ENCODE peak calls at places on chromosome 17, in seven cellular contexts. W, L, X, I, F, K and D are unnamed samples.

GRCh38 chr17:30905742-30906100 is 317 bp downstream of the TEFM start:
- DNase-seq in W (no peak), L (no peak), X (peak), I (no peak), F (no peak), K (no peak), D (no peak)

GRCh38 chr17:82586576-82587233 is 61.5 kb downstream of the WDR45B start:
- DNase-seq in W (no peak), L (no peak), X (no peak), I (no peak), F (no peak), K (no peak), D (no peak)

GRCh38 chr17:42248351-42249179 is 27.6 kb downstream of the STAT5B start:
- DNase-seq in W (no peak), L (peak), X (peak), I (peak), F (peak), K (no peak), D (peak)

GRCh38 chr17:16407911-16408588 is 7.3 kb upstream of the TRPV2 start:
- DNase-seq in W (peak), L (peak), X (peak), I (peak), F (no peak), K (peak), D (peak)

GRCh38 chr17:82332669-82333278 is 792 bp downstream of the SECTM1 start:
- DNase-seq in W (no peak), L (no peak), X (peak), I (no peak), F (no peak), K (peak), D (no peak)

GRCh38 chr17:64632193-64632592 is 29.9 kb downstream of the SMURF2 start:
- DNase-seq in W (no peak), L (no peak), X (no peak), I (no peak), F (no peak), K (no peak), D (no peak)

GRCh38 chr17:66420961-66421371 is 118.6 kb downstream of the PRKCA start:
- DNase-seq in W (no peak), L (peak), X (no peak), I (no peak), F (no peak), K (peak), D (no peak)

GRCh38 chr17:15510361-15510760 is 42.9 kb upstream of the CDRT4 start:
- DNase-seq in W (no peak), L (no peak), X (no peak), I (no peak), F (no peak), K (peak), D (no peak)

GRCh38 chr17:71757156-71757555 is 363.7 kb upstream of the SOX9 start:
- DNase-seq in W (no peak), L (no peak), X (no peak), I (no peak), F (no peak), K (no peak), D (no peak)

GRCh38 chr17:70407501-70407900 is 238.2 kb downstream of the KCNJ2 start:
- DNase-seq in W (no peak), L (no peak), X (no peak), I (no peak), F (no peak), K (no peak), D (no peak)

GRCh38 chr17:28427372-28427771 is 21.4 kb upstream of the SLC46A1 start:
- DNase-seq in W (no peak), L (no peak), X (no peak), I (no peak), F (no peak), K (no peak), D (no peak)

GRCh38 chr17:59838196-59838911 is 54.4 kb downstream of the TUBD1 start:
- DNase-seq in W (no peak), L (peak), X (no peak), I (no peak), F (no peak), K (peak), D (no peak)

GRCh38 chr17:53490447-53490968 is 332.2 kb upstream of the KIF2B start:
- DNase-seq in W (no peak), L (no peak), X (no peak), I (no peak), F (no peak), K (no peak), D (no peak)

GRCh38 chr17:63382826-63383225 is 63.3 kb downstream of the CYB561 start:
- DNase-seq in W (no peak), L (no peak), X (no peak), I (no peak), F (no peak), K (no peak), D (no peak)

DNA sequence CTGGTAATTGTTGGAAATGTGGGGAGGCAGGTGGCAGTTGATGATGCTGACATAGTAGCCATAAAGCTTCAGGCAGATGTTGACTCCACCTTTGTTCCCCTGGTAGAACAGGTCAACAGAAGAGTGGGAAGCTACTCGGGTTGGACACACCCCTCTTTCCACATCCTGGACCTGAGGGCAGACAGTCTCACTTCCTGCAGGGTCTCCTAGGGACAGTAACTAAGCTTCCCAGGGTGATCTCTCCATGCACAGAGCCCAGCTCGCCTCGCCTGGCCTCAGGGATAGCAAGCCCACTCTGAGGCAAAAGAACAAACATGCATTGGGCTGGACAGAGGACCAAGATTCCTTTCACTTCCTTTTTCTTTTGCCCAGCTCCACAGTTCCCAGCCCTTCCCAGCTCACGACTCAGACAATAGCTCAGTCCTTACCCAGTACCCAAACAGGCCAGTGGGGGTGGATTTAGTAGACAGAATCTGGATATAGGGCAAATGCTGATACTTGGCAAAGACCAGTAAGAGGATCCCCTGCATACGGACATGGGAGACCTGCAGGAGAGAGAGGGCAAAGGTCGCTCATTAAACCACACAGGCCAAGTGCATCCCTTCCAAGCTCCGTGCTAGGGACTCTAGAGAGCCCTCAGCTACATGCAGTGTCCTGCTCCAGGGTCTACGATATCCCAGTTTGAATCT is 7.0 kb downstream of the INPP5K start:
- DNase-seq in W (no peak), L (no peak), X (peak), I (no peak), F (no peak), K (no peak), D (no peak)
- TF ChIP-seq EP300 in W (no peak), L (no peak), X (peak), I (no peak), F (no peak), K (no peak), D (no peak)

DNA sequence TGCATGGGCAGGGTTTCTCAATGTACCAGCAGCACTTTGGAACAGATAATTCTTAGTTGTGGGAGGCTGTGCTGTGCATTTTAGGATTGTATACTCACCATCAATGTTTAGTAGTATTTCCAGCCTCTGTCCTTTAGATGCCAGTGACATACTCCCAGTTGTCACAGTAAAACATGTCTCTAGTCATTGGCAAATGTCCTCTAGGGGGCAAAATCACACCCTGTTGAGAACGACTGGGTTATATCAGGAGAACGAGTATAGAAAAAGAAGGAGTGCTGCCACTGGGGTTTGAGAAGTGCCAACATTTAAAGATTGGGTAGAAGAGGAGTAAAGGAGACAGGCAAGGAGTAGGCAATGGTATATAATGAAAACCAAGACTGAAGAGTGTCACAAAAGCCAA is 37.9 kb upstream of the SMIM36 start:
- DNase-seq in W (no peak), L (no peak), X (no peak), I (no peak), F (no peak), K (peak), D (no peak)
- TF ChIP-seq CTCF in W (peak), L (no peak), X (no peak), I (peak), F (no peak), K (peak), D (peak)

DNA sequence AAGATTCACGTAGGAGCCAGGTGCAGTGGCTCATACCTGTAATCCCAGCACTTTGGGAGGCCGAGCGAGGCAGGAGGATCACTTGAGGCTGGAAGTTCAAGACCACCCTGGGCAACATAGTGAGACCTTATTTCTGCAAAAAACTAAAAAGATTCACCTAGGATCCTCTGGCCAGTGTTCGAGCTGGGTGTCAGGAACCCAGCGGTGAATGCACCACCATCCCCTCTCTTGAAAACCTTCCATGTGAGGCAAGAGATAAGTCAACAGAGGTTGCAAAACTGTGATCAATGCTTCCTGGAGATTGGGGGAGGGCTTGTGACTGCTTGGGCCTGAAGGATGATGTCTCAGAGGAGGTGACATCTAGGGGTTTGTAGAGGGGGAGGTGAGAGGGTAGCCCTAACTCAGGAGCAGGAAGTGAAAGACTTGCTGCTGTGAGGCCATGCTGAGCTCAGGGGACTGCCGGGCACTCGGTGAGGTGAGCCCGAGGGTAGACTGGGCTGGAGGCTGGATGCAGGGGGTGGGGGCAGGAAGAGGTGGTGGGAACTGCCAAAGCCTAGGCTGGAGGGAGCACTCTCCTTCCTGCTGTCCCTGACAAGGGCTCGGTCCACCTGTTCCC is 11.7 kb downstream of the GJD3 start:
- DNase-seq in W (no peak), L (no peak), X (no peak), I (no peak), F (no peak), K (peak), D (no peak)
- TF ChIP-seq EP300 in W (no peak), L (no peak), X (no peak), I (no peak), F (no peak), K (peak), D (no peak)

GRCh38 chr17:68015081-68015723 is 18.9 kb upstream of the C17orf58 start:
- DNase-seq in W (no peak), L (no peak), X (no peak), I (no peak), F (no peak), K (no peak), D (no peak)

GRCh38 chr17:68016838-68017237 is 18.7 kb upstream of the KPNA2 start:
- DNase-seq in W (no peak), L (no peak), X (no peak), I (no peak), F (no peak), K (no peak), D (no peak)

GRCh38 chr17:68013385-68013784 is 17.1 kb upstream of the C17orf58 start:
- DNase-seq in W (no peak), L (no peak), X (no peak), I (no peak), F (no peak), K (no peak), D (no peak)

GRCh38 chr17:68006797-68007196 is 10.5 kb upstream of the C17orf58 start:
- DNase-seq in W (no peak), L (no peak), X (no peak), I (no peak), F (no peak), K (no peak), D (no peak)

DNA sequence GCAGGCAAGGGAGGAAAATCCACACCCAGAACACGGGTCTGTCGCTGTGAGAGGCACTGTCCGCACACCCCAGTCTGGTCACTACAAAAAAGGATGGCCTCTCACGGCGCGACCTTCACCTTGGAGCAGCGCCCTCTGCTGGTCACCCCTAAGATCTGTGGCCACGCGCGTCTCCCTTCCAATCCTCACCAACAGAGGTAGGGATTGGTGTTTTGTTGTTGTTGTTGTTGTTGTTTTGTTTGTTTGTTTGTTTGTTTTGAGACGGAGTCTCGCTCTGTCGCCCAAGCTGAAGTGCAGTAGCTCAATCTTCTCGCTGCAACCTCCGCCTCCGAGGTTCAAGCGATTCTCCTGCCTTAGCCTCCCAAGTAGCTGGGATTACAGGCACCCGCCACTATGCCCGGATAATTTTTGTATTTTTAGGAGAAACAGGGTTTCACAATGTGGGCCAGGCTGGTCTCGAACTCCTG is 15.0 kb upstream of the C17orf58 start:
- DNase-seq in W (peak), L (no peak), X (peak), I (no peak), F (no peak), K (peak), D (no peak)
- TF ChIP-seq CTCF in W (peak), L (peak), X (peak), I (peak), F (peak), K (peak), D (peak)

GRCh38 chr17:1124238-1124699 is 55.5 kb downstream of the ABR start:
- DNase-seq in W (no peak), L (no peak), X (no peak), I (no peak), F (no peak), K (no peak), D (no peak)
- TF ChIP-seq EP300 in W (no peak), L (no peak), X (no peak), I (no peak), F (no peak), K (no peak), D (no peak)

GRCh38 chr17:78707923-78708322 is 74.2 kb downstream of the CYTH1 start:
- DNase-seq in W (no peak), L (no peak), X (no peak), I (no peak), F (no peak), K (no peak), D (no peak)
- TF ChIP-seq CTCF in W (no peak), L (no peak), X (no peak), I (no peak), F (no peak), K (no peak), D (no peak)

GRCh38 chr17:32604966-32605365 is 118.2 kb downstream of the CDK5R1 start:
- DNase-seq in W (no peak), L (no peak), X (no peak), I (no peak), F (no peak), K (no peak), D (no peak)
- TF ChIP-seq EP300 in W (no peak), L (no peak), X (no peak), I (no peak), F (no peak), K (no peak), D (no peak)

GRCh38 chr17:19238167-19238505 is 970 bp downstream of the EPN2 start:
- DNase-seq in W (peak), L (peak), X (peak), I (peak), F (no peak), K (peak), D (no peak)
- TF ChIP-seq CTCF in W (no peak), L (no peak), X (no peak), I (no peak), F (no peak), K (no peak), D (no peak)